ENCODE peak calls at places on chromosomes 4 and X, in eight cellular contexts. A, Z, N, F, Y, I, K and T are unnamed samples.

GRCh38 chr4:122826000-122826595 is 533 bp upstream of the FGF2 start:
- DNase-seq in A (no peak), Z (no peak), N (no peak), F (no peak), Y (no peak), I (no peak), K (no peak), T (no peak)

GRCh38 chrX:56788229-56788628 is 59.2 kb downstream of the NBDY start:
- DNase-seq in A (no peak), Z (no peak), N (no peak), F (no peak), Y (no peak), I (peak), K (no peak), T (no peak)

GRCh38 chrX:106220177-106220576 is 52.1 kb downstream of the PWWP3B start:
- DNase-seq in A (peak), Z (no peak), N (no peak), F (no peak), Y (no peak), I (no peak), K (no peak), T (peak)

GRCh38 chr4:88291003-88291402 is 6.6 kb upstream of the PPM1K start:
- DNase-seq in A (no peak), Z (no peak), N (no peak), F (no peak), Y (no peak), I (peak), K (no peak), T (peak)

GRCh38 chr4:64407000-64407399 is 2.2 kb downstream of the TECRL start:
- DNase-seq in A (no peak), Z (no peak), N (no peak), F (no peak), Y (no peak), I (no peak), K (no peak), T (peak)

GRCh38 chr4:185817403-185817818 is 5.4 kb upstream of the SORBS2 start:
- DNase-seq in A (no peak), Z (no peak), N (no peak), F (no peak), Y (no peak), I (no peak), K (peak), T (no peak)

GRCh38 chr4:14787894-14788293 is 214.4 kb upstream of the CPEB2 start:
- DNase-seq in A (peak), Z (no peak), N (no peak), F (no peak), Y (no peak), I (no peak), K (peak), T (peak)

GRCh38 chr4:124409044-124409443 is 303.5 kb downstream of the ANKRD50 start:
- DNase-seq in A (no peak), Z (no peak), N (no peak), F (no peak), Y (no peak), I (no peak), K (no peak), T (no peak)

GRCh38 chr4:105147226-105148151 is 813 bp downstream of the TET2 start:
- DNase-seq in A (peak), Z (no peak), N (peak), F (no peak), Y (peak), I (peak), K (peak), T (peak)

GRCh38 chrX:135543924-135544323 is 23.5 kb downstream of the INTS6L start:
- DNase-seq in A (peak), Z (no peak), N (no peak), F (no peak), Y (no peak), I (no peak), K (peak), T (peak)